ENCODE peak calls at places on chromosomes 5 and 9, in five cellular contexts. F is A549, W is tibial nerve, I is H1, M is HepG2. Y is an unnamed sample. For H3K9me3, the result is how much of the 10 kb centered on the place peaks cover.

GRCh38 chr5:2563046-2563445 is 188.4 kb downstream of the IRX2 start:
- DNase-seq in F (no peak), W (no peak), I (no peak), M (no peak), Y (no peak)

GRCh38 chr9:98375138-98375726 is 119.8 kb upstream of the TBC1D2 start:
- DNase-seq in F (peak), W (no peak), I (no peak), M (no peak), Y (no peak)

GRCh38 chr5:119393201-119393691 is 37.4 kb downstream of the TNFAIP8 start:
- DNase-seq in F (no peak), W (no peak), I (no peak), M (no peak), Y (no peak)

GRCh38 chr9:8489845-8490244 is 690.3 kb upstream of the DMAC1 start:
- DNase-seq in F (no peak), W (no peak), I (no peak), M (no peak), Y (no peak)

GRCh38 chr9:110933350-110934001 is 104.8 kb downstream of the LPAR1 start:
- DNase-seq in F (no peak), W (no peak), I (no peak), M (no peak), Y (no peak)

GRCh38 chr5:67166460-67166871 is 30.1 kb downstream of the CD180 start:
- DNase-seq in F (no peak), W (no peak), I (no peak), M (no peak), Y (peak)

GRCh38 chr5:53201746-53202145 is 92.2 kb upstream of the MOCS2 start:
- DNase-seq in F (peak), W (no peak), I (no peak), M (peak), Y (no peak)

GRCh38 chr9:20940447-20941176 is 90.8 kb downstream of the HACD4 start:
- DNase-seq in F (no peak), W (no peak), I (no peak), M (no peak), Y (no peak)

GRCh38 chr5:132272341-132273210 is 15.1 kb downstream of the PDLIM4 start:
- DNase-seq in F (peak), W (peak), I (no peak), M (peak), Y (peak)

DNA sequence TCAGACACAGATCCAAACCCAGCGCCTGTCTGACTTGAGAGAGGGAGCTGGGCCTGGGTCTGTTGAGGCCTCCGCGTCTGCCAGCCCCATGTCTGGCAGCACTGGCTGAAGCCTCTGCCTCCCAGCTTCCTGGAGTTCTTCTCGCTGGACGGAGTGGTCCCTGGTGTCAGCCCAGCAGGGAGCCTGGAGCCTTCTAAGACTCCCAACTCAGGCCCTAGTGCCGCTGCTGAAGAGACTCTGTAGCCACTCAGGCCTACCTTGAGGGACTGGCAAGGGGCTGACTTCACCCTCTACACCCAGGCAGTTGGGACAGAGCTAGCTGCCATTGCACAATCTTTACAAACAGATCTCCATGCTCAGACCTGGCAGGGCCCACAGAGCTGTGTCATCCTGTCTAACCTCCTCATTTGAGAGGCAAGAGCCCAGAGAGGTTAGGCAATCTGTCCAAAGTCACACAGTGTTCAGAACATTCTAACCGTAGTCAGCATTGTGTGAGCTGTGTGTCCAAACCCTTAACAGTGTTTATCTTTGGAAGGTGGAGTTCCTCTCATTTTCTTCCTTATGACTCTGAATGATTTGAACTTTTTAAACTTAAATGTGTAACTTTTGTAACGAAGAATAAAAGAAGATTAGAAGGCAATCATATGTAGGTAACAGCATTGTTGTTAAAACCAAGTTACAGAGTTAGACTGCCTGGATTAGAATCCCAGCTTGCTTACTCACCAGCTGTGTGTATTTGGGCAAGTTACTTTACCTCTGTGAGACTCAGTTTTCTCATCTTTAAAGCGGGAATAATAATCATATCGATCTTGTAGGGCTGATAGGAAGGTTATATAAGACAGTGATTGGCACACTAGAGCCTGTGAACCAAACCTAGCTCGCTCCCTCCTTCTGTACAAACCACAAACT is 4.6 kb upstream of the DUSP1 start:
- DNase-seq in F (peak), W (peak), I (no peak), M (peak), Y (peak)
- TF ChIP-seq EP300 in F (peak), W (peak), I (no peak), M (peak), Y (peak)

GRCh38 chr5:178883815-178884430 is 11.8 kb upstream of the ZFP2 start:
- DNase-seq in F (no peak), W (no peak), I (no peak), M (no peak), Y (no peak)
- H3K9me3 ChIP-seq in F (half or more), W (under half), I (half or more), M (half or more), Y (under half)

GRCh38 chr5:62617943-62618342 is 39.3 kb downstream of the LRRC70 start:
- DNase-seq in F (no peak), W (no peak), I (no peak), M (no peak), Y (no peak)
- H3K4me3 ChIP-seq in F (no peak), W (no peak), I (no peak), M (no peak), Y (no peak)

DNA sequence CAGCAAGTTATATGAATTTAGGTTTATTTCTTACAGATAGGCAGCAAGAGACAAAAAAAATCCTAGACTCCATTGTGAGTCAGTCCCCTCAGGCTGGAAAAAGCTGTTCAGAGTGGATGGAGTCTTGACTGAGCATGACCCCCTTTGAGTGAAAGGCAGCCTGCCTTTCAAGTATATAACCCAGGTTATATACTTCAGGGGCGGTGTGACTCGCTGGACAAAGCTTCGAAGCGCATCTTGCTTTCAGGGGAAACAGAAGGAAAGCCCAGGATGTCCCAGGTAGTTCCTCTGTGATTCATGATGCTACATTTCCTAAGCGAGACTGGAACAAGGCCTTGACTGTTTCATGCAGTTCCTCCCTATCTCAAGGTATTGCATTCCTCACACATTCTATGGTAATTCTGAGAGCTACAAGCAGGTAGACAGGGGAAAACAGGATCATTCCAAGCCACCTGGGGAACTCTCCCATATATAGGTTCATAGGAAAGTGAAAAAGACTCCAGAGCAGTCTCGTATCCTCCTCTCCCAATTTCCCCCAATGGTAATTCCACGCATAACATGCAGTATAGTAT is 1244.1 kb upstream of the CDH6 start:
- DNase-seq in F (no peak), W (no peak), I (peak), M (no peak), Y (no peak)
- TF ChIP-seq EP300 in F (no peak), W (no peak), I (no peak), M (no peak), Y (no peak)

DNA sequence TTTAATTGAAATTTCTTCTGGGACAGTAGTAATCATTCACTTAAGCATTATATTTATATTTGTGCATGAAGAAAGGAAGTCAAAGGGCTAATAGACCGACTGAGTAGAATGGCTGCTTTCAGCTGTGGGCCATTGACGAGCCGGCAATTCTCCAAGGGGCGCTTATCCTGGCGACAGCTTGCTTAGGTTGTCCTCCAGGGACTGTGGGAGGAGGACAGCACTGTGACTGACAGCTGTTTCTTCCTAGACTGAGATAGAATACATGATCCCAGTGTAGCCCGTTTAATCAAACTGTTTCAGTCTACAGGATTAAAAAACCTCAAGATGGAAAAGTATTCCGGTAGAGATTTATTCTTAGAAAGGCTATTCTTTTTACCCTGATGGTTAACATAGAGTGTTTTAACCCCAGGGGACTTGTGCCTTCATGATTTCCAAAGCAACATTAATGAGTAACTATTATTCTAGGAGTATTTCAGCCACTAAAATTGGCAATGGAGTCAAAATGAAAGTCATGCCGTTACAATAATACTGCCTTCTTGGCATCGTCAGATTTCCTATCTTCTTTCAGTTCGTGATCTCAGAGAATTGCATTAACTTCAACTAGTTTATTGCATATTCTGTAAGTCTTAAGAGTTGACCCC is 943.0 kb upstream of the WWC1 start:
- DNase-seq in F (no peak), W (no peak), I (no peak), M (no peak), Y (no peak)
- H3K9me3 ChIP-seq in F (under half), W (under half), I (under half), M (under half), Y (under half)

DNA sequence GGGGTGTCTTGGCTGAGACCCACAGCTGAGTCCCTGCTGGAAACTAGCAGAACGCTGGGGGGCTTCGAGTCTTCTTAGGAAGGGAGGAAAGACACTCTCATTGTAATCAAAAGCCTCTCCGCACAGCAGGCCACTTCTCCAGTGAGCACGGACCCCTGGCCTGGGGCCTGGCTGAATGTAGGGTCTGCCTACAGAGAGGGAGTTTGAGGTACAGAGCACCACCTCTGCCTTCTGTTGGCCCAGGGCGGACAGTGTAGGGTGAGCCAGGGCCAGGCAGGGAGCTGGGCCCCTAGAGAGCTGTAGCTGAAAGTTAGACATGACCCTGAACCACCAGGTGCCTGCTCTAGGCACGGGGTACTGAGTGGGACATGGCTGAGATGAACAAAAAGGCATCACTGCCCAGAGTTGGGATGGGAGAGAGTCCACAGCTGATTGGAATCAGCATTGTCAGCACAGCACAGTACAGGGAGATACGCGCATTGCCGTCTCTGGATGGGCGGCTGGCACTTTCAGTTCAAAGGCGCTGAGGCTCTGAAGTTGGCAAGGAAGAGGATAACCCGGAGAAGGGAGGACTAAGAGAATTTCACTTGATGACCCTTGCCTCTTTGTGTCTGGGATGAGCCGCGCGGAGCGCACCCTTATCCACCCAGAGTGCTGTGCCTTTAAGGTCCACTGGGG is 363 bp upstream of the SLC25A48 start:
- DNase-seq in F (no peak), W (no peak), I (no peak), M (no peak), Y (no peak)
- H3K4me3 ChIP-seq in F (peak), W (peak), I (peak), M (peak), Y (no peak)

DNA sequence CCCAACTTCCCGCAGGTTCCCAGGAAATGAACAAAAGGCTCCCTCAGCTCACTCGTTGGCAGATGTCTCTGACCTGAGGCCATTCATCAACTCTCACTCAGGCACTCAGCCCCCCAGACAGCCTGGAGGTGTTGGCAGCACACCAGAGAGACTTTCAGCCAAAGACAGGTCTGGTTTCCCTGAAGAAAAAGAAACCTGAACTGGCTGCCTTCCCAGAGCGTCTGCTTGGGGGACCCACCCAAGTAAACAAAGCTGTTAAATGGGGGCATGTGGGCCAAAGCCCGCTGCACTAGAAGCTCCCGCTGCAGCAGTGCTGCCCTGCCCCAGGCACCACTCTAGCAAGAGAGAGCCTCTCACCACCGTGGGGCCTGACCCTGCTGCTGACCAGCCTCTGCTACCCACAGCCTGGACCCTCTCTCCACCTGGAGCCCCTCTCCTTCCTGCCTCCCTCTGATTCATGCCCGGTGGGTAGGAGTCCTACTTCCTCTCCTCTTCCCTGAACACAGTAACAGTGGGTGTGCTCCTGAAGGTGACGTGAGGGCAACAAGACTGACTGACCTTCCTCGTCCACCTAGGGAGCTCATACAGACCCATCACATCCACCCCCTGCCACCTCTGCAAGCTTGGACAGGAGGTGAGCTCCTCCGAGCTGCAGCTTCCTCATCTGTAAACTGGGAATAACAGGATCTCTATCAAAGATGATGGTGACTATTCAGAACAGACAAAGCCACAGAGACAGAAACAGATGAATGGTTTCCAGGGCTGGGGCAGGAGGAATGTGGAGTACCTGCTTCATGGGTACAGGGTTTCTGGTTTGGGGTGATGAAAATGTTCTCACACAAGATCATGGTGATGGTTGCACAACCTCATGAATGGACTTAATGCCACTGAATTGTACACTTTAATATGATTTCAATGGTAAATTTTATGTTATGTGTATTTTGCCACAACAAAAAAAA is 31.0 kb upstream of the GABRP start:
- DNase-seq in F (no peak), W (no peak), I (no peak), M (no peak), Y (no peak)
- TF ChIP-seq EP300 in F (no peak), W (no peak), I (no peak), M (no peak), Y (no peak)

GRCh38 chr9:135916998-135917397 is 9.7 kb upstream of the CAMSAP1 start:
- DNase-seq in F (no peak), W (no peak), I (no peak), M (no peak), Y (no peak)

GRCh38 chr9:135919318-135919717 is 12.0 kb upstream of the CAMSAP1 start:
- DNase-seq in F (no peak), W (no peak), I (no peak), M (no peak), Y (peak)

GRCh38 chr9:135910197-135910596 is 2.9 kb upstream of the CAMSAP1 start:
- DNase-seq in F (no peak), W (no peak), I (no peak), M (no peak), Y (no peak)

GRCh38 chr9:135910757-135911156 is 3.4 kb upstream of the CAMSAP1 start:
- DNase-seq in F (no peak), W (no peak), I (no peak), M (no peak), Y (no peak)

DNA sequence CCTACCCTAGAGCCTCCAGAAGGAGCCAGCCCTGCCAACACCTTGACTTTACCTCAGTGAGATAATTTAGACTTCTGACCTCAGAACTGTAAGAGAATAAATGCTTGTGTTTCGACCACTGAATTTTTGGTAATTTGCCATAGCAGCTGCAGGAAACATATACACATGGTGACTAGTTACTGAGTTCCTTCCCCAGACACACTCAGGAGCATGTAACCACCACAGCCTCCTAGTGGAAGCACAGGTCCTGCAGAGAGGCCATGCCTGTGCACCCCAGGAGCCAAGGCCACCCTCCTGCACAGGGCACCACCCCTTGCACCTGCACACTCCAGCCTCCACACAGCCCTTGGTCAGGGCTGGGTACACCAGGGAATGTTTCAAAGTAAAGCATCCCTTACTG is 7.6 kb upstream of the CAMSAP1 start:
- DNase-seq in F (no peak), W (no peak), I (no peak), M (no peak), Y (no peak)
- H3K9me3 ChIP-seq in F (half or more), W (under half), I (half or more), M (under half), Y (under half)

DNA sequence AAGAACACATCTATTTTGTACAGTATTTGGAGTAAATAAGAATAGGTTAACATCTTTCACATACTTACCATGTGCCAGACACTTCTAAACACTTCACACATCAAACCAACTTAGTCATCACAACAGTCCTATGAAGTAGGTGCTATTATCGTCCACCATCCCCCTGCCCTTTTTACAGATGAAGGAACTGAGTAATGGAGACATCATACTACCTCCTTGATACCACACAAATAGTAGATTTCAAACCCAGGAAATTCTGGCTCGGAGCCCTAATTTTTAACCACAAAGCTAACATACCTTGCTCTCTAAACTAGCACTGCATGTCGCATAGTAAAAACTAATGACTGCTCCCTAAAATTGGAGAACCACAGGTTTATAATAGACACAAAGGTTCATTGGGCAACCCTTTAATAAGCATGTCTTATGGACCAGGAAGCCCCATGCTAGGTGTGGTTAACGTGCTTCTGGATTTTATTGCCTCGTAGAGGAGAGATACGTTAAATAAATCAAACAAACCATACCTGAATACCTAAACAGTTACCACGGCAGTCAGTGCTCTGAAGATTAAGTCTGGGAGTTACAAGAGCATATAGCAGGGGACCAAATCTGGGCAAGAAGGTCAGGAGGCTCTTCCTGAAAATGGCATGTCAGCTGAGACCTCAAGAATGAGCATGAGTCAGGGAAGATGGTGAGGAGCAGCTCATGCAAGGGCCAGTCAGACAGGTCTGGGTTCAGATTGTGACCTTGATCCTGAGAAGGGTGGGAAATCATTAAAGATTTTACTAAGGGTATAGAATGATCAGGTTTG is 4.4 kb upstream of the ZNF366 start:
- DNase-seq in F (no peak), W (no peak), I (no peak), M (no peak), Y (no peak)
- H3K4me3 ChIP-seq in F (no peak), W (no peak), I (no peak), M (no peak), Y (no peak)

GRCh38 chr9:2634818-2635217 is 13.2 kb downstream of the VLDLR start:
- DNase-seq in F (no peak), W (no peak), I (no peak), M (no peak), Y (no peak)

GRCh38 chr9:2634158-2634557 is 12.6 kb downstream of the VLDLR start:
- DNase-seq in F (no peak), W (no peak), I (no peak), M (no peak), Y (no peak)

GRCh38 chr9:2638871-2639673 is 17.5 kb downstream of the VLDLR start:
- DNase-seq in F (no peak), W (no peak), I (no peak), M (no peak), Y (no peak)

GRCh38 chr9:2637390-2637789 is 15.8 kb downstream of the VLDLR start:
- DNase-seq in F (no peak), W (no peak), I (no peak), M (no peak), Y (no peak)

GRCh38 chr9:2635922-2636321 is 14.3 kb downstream of the VLDLR start:
- DNase-seq in F (no peak), W (no peak), I (no peak), M (no peak), Y (no peak)
- TF ChIP-seq EP300 in F (no peak), W (no peak), I (no peak), M (no peak), Y (no peak)

Y was measured in ovary.